ENCODE peak calls at places on chromosomes 2 and 18, in six cellular contexts. One of them, this sample, is unnamed.

GRCh38 chr2:165078913-165079312 is 123.6 kb upstream of the SLC38A11 start:
- DNase-seq in stomach: no peak
- DNase-seq in IMR-90: no peak
- DNase-seq in uterus: no peak
- DNase-seq in body of pancreas: no peak
- DNase-seq in gastrocnemius medialis: no peak
- DNase-seq in this sample: no peak

GRCh38 chr2:240245184-240245583 is 104.7 kb upstream of the OTOS start:
- DNase-seq in stomach: no peak
- DNase-seq in IMR-90: no peak
- DNase-seq in uterus: no peak
- DNase-seq in body of pancreas: no peak
- DNase-seq in gastrocnemius medialis: no peak
- DNase-seq in this sample: no peak

GRCh38 chr2:7053650-7054262 is 136.5 kb downstream of the RNF144A start:
- DNase-seq in stomach: no peak
- DNase-seq in IMR-90: no peak
- DNase-seq in uterus: no peak
- DNase-seq in body of pancreas: peak
- DNase-seq in gastrocnemius medialis: no peak
- DNase-seq in this sample: no peak

GRCh38 chr2:7952046-7952445 is 729.8 kb upstream of the ID2 start:
- DNase-seq in stomach: no peak
- DNase-seq in IMR-90: no peak
- DNase-seq in uterus: no peak
- DNase-seq in body of pancreas: no peak
- DNase-seq in gastrocnemius medialis: no peak
- DNase-seq in this sample: no peak

GRCh38 chr2:239304533-239305221 is 96.1 kb downstream of the HDAC4 start:
- DNase-seq in stomach: peak
- DNase-seq in IMR-90: no peak
- DNase-seq in uterus: peak
- DNase-seq in body of pancreas: no peak
- DNase-seq in gastrocnemius medialis: no peak
- DNase-seq in this sample: no peak

GRCh38 chr2:66602341-66602740 is 167.4 kb downstream of the MEIS1 start:
- DNase-seq in stomach: no peak
- DNase-seq in IMR-90: no peak
- DNase-seq in uterus: no peak
- DNase-seq in body of pancreas: no peak
- DNase-seq in gastrocnemius medialis: no peak
- DNase-seq in this sample: no peak

GRCh38 chr2:9852881-9853280 is 9.6 kb downstream of the TAF1B start:
- DNase-seq in stomach: no peak
- DNase-seq in IMR-90: no peak
- DNase-seq in uterus: no peak
- DNase-seq in body of pancreas: no peak
- DNase-seq in gastrocnemius medialis: no peak
- DNase-seq in this sample: no peak

GRCh38 chr2:216006164-216006663 is 7.1 kb downstream of the MREG start:
- DNase-seq in stomach: no peak
- DNase-seq in IMR-90: no peak
- DNase-seq in uterus: peak
- DNase-seq in body of pancreas: peak
- DNase-seq in gastrocnemius medialis: no peak
- DNase-seq in this sample: no peak

GRCh38 chr18:36828157-36828629 is 609 bp downstream of the TPGS2 start:
- DNase-seq in stomach: no peak
- DNase-seq in IMR-90: peak
- DNase-seq in uterus: peak
- DNase-seq in body of pancreas: peak
- DNase-seq in gastrocnemius medialis: no peak
- DNase-seq in this sample: no peak

GRCh38 chr2:237150831-237151230 is 65.1 kb downstream of the COPS8 start:
- DNase-seq in stomach: no peak
- DNase-seq in IMR-90: no peak
- DNase-seq in uterus: no peak
- DNase-seq in body of pancreas: no peak
- DNase-seq in gastrocnemius medialis: no peak
- DNase-seq in this sample: no peak

GRCh38 chr18:22765889-22766288 is 167.2 kb upstream of the RBBP8 start:
- DNase-seq in stomach: no peak
- DNase-seq in IMR-90: no peak
- DNase-seq in uterus: no peak
- DNase-seq in body of pancreas: no peak
- DNase-seq in gastrocnemius medialis: no peak
- DNase-seq in this sample: no peak

GRCh38 chr2:43495727-43496126 is 100.1 kb downstream of the THADA start:
- DNase-seq in stomach: no peak
- DNase-seq in IMR-90: peak
- DNase-seq in uterus: no peak
- DNase-seq in body of pancreas: no peak
- DNase-seq in gastrocnemius medialis: no peak
- DNase-seq in this sample: no peak

GRCh38 chr2:97931118-97931850 is 64.5 kb downstream of the TMEM131 start:
- DNase-seq in stomach: no peak
- DNase-seq in IMR-90: no peak
- DNase-seq in uterus: no peak
- DNase-seq in body of pancreas: no peak
- DNase-seq in gastrocnemius medialis: no peak
- DNase-seq in this sample: no peak
- TF ChIP-seq POLR2A in stomach: no peak
- TF ChIP-seq POLR2A in IMR-90: no peak
- TF ChIP-seq POLR2A in uterus: no peak
- TF ChIP-seq POLR2A in body of pancreas: no peak
- TF ChIP-seq POLR2A in gastrocnemius medialis: peak
- TF ChIP-seq POLR2A in this sample: no peak

GRCh38 chr2:33051586-33052385 is 105.0 kb downstream of the LTBP1 start:
- DNase-seq in stomach: no peak
- DNase-seq in IMR-90: peak
- DNase-seq in uterus: no peak
- DNase-seq in body of pancreas: no peak
- DNase-seq in gastrocnemius medialis: no peak
- DNase-seq in this sample: no peak
- TF ChIP-seq POLR2A in stomach: no peak
- TF ChIP-seq POLR2A in IMR-90: no peak
- TF ChIP-seq POLR2A in uterus: no peak
- TF ChIP-seq POLR2A in body of pancreas: no peak
- TF ChIP-seq POLR2A in gastrocnemius medialis: no peak
- TF ChIP-seq POLR2A in this sample: no peak

GRCh38 chr2:88016086-88016947 is at the start of gene RNU2-63P:
- DNase-seq in stomach: peak
- DNase-seq in IMR-90: peak
- DNase-seq in uterus: peak
- DNase-seq in body of pancreas: peak
- DNase-seq in gastrocnemius medialis: peak
- DNase-seq in this sample: peak
- TF ChIP-seq POLR2A in stomach: no peak
- TF ChIP-seq POLR2A in IMR-90: peak
- TF ChIP-seq POLR2A in uterus: no peak
- TF ChIP-seq POLR2A in body of pancreas: peak
- TF ChIP-seq POLR2A in gastrocnemius medialis: peak
- TF ChIP-seq POLR2A in this sample: peak

GRCh38 chr18:63284861-63285260 is 34.7 kb downstream of the BCL2 start:
- DNase-seq in stomach: no peak
- DNase-seq in IMR-90: no peak
- DNase-seq in uterus: no peak
- DNase-seq in body of pancreas: no peak
- DNase-seq in gastrocnemius medialis: no peak
- DNase-seq in this sample: no peak

GRCh38 chr18:63284173-63284765 is 35.3 kb downstream of the BCL2 start:
- DNase-seq in stomach: no peak
- DNase-seq in IMR-90: no peak
- DNase-seq in uterus: no peak
- DNase-seq in body of pancreas: no peak
- DNase-seq in gastrocnemius medialis: no peak
- DNase-seq in this sample: no peak

GRCh38 chr18:63283305-63283704 is 36.3 kb downstream of the BCL2 start:
- DNase-seq in stomach: no peak
- DNase-seq in IMR-90: no peak
- DNase-seq in uterus: no peak
- DNase-seq in body of pancreas: no peak
- DNase-seq in gastrocnemius medialis: no peak
- DNase-seq in this sample: no peak

GRCh38 chr18:63286926-63287325 is 32.6 kb downstream of the BCL2 start:
- DNase-seq in stomach: no peak
- DNase-seq in IMR-90: no peak
- DNase-seq in uterus: no peak
- DNase-seq in body of pancreas: no peak
- DNase-seq in gastrocnemius medialis: no peak
- DNase-seq in this sample: no peak

DNA sequence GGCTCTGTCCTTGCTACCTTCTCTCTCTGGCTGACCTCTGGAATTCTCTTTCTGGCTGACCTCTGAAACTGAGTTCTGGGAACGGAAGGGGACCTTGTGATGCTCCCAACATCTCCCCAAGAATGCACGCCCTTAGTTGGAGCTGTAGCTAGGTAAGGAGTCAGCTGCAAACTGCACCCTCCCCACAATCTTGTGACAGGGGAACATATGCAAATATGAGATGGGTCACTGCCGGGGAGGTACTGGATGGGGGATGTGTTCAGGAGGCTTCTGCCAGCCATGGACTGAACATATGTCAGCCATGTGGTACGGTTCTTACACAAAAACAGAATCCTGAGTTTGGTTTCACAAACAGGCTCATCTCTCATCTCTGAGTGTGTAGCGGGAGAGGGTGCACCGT is 34.2 kb downstream of the BCL2 start:
- DNase-seq in stomach: no peak
- DNase-seq in IMR-90: no peak
- DNase-seq in uterus: no peak
- DNase-seq in body of pancreas: no peak
- DNase-seq in gastrocnemius medialis: no peak
- DNase-seq in this sample: peak
- TF ChIP-seq POLR2A in stomach: no peak
- TF ChIP-seq POLR2A in IMR-90: no peak
- TF ChIP-seq POLR2A in uterus: no peak
- TF ChIP-seq POLR2A in body of pancreas: no peak
- TF ChIP-seq POLR2A in gastrocnemius medialis: no peak
- TF ChIP-seq POLR2A in this sample: no peak

GRCh38 chr18:3250237-3251107 is 2.9 kb downstream of the MYL12A start:
- DNase-seq in stomach: no peak
- DNase-seq in IMR-90: peak
- DNase-seq in uterus: no peak
- DNase-seq in body of pancreas: no peak
- DNase-seq in gastrocnemius medialis: no peak
- DNase-seq in this sample: no peak

GRCh38 chr18:3251249-3251962 is 3.8 kb downstream of the MYL12A start:
- DNase-seq in stomach: no peak
- DNase-seq in IMR-90: no peak
- DNase-seq in uterus: no peak
- DNase-seq in body of pancreas: no peak
- DNase-seq in gastrocnemius medialis: no peak
- DNase-seq in this sample: no peak

GRCh38 chr18:3252843-3253242 is 5.2 kb downstream of the MYL12A start:
- DNase-seq in stomach: no peak
- DNase-seq in IMR-90: no peak
- DNase-seq in uterus: no peak
- DNase-seq in body of pancreas: no peak
- DNase-seq in gastrocnemius medialis: no peak
- DNase-seq in this sample: no peak

GRCh38 chr18:3254725-3255124 is 7.1 kb downstream of the MYL12A start:
- DNase-seq in stomach: no peak
- DNase-seq in IMR-90: no peak
- DNase-seq in uterus: no peak
- DNase-seq in body of pancreas: no peak
- DNase-seq in gastrocnemius medialis: no peak
- DNase-seq in this sample: no peak

GRCh38 chr18:3251963-3252277 is 4.3 kb downstream of the MYL12A start:
- DNase-seq in stomach: no peak
- DNase-seq in IMR-90: peak
- DNase-seq in uterus: no peak
- DNase-seq in body of pancreas: no peak
- DNase-seq in gastrocnemius medialis: no peak
- DNase-seq in this sample: no peak
- TF ChIP-seq POLR2A in stomach: no peak
- TF ChIP-seq POLR2A in IMR-90: no peak
- TF ChIP-seq POLR2A in uterus: no peak
- TF ChIP-seq POLR2A in body of pancreas: no peak
- TF ChIP-seq POLR2A in gastrocnemius medialis: no peak
- TF ChIP-seq POLR2A in this sample: no peak

GRCh38 chr2:200733713-200734198 is 78.0 kb upstream of the BZW1 start:
- DNase-seq in stomach: no peak
- DNase-seq in IMR-90: no peak
- DNase-seq in uterus: no peak
- DNase-seq in body of pancreas: no peak
- DNase-seq in gastrocnemius medialis: no peak
- DNase-seq in this sample: no peak
- TF ChIP-seq POLR2A in stomach: no peak
- TF ChIP-seq POLR2A in IMR-90: no peak
- TF ChIP-seq POLR2A in uterus: no peak
- TF ChIP-seq POLR2A in body of pancreas: no peak
- TF ChIP-seq POLR2A in gastrocnemius medialis: no peak
- TF ChIP-seq POLR2A in this sample: no peak

GRCh38 chr2:98444436-98445166 is at the start of gene INPP4A:
- DNase-seq in stomach: peak
- DNase-seq in IMR-90: peak
- DNase-seq in uterus: peak
- DNase-seq in body of pancreas: peak
- DNase-seq in gastrocnemius medialis: peak
- DNase-seq in this sample: peak
- TF ChIP-seq POLR2A in stomach: no peak
- TF ChIP-seq POLR2A in IMR-90: peak
- TF ChIP-seq POLR2A in uterus: peak
- TF ChIP-seq POLR2A in body of pancreas: no peak
- TF ChIP-seq POLR2A in gastrocnemius medialis: peak
- TF ChIP-seq POLR2A in this sample: peak

This sample was measured in Peyer's patch.